ENCODE peak calls at places on chromosomes 11 and 22, in ten cellular contexts. One of them, this sample, is unnamed.

GRCh38 chr11:134566311-134566710 is 154.3 kb upstream of the B3GAT1 start:
- DNase-seq in CD8-positive, alpha-beta memory T cell: no peak
- DNase-seq in stimulated activated CD4-positive, alpha-beta T cell treated with anti-CD3 and anti-CD28 coated beads, Interleukin-12 subunit alpha, Interleukin-12 subunit beta, amount 100 ng/mL, for 4 hours: no peak
- DNase-seq in activated CD4-positive, alpha-beta T cell treated with anti-CD3 and anti-CD28 coated beads for 48 hours: no peak
- DNase-seq in brain pericyte: no peak
- DNase-seq in HFF-Myc: no peak
- DNase-seq in iPS DF 19.7: no peak
- DNase-seq in activated T-cell treated with anti-CD3 and anti-CD28 coated beads, Interleukin-2, amount 50 U/mL, for 1 hour: no peak
- DNase-seq in cardiac fibroblast: no peak
- DNase-seq in AG08396: no peak
- DNase-seq in this sample: no peak

GRCh38 chr11:86365566-86365965 is 9.1 kb upstream of the CCDC81 start:
- DNase-seq in CD8-positive, alpha-beta memory T cell: no peak
- DNase-seq in stimulated activated CD4-positive, alpha-beta T cell treated with anti-CD3 and anti-CD28 coated beads, Interleukin-12 subunit alpha, Interleukin-12 subunit beta, amount 100 ng/mL, for 4 hours: no peak
- DNase-seq in activated CD4-positive, alpha-beta T cell treated with anti-CD3 and anti-CD28 coated beads for 48 hours: no peak
- DNase-seq in brain pericyte: no peak
- DNase-seq in HFF-Myc: peak
- DNase-seq in iPS DF 19.7: no peak
- DNase-seq in activated T-cell treated with anti-CD3 and anti-CD28 coated beads, Interleukin-2, amount 50 U/mL, for 1 hour: no peak
- DNase-seq in cardiac fibroblast: no peak
- DNase-seq in AG08396: no peak
- DNase-seq in this sample: no peak

GRCh38 chr11:133115099-133115498 is 417.2 kb downstream of the OPCML start:
- DNase-seq in CD8-positive, alpha-beta memory T cell: no peak
- DNase-seq in stimulated activated CD4-positive, alpha-beta T cell treated with anti-CD3 and anti-CD28 coated beads, Interleukin-12 subunit alpha, Interleukin-12 subunit beta, amount 100 ng/mL, for 4 hours: no peak
- DNase-seq in activated CD4-positive, alpha-beta T cell treated with anti-CD3 and anti-CD28 coated beads for 48 hours: no peak
- DNase-seq in brain pericyte: no peak
- DNase-seq in HFF-Myc: no peak
- DNase-seq in iPS DF 19.7: no peak
- DNase-seq in activated T-cell treated with anti-CD3 and anti-CD28 coated beads, Interleukin-2, amount 50 U/mL, for 1 hour: no peak
- DNase-seq in cardiac fibroblast: no peak
- DNase-seq in AG08396: no peak
- DNase-seq in this sample: no peak

GRCh38 chr22:37545703-37546435 is 14.4 kb upstream of the CDC42EP1 start:
- DNase-seq in CD8-positive, alpha-beta memory T cell: no peak
- DNase-seq in stimulated activated CD4-positive, alpha-beta T cell treated with anti-CD3 and anti-CD28 coated beads, Interleukin-12 subunit alpha, Interleukin-12 subunit beta, amount 100 ng/mL, for 4 hours: no peak
- DNase-seq in activated CD4-positive, alpha-beta T cell treated with anti-CD3 and anti-CD28 coated beads for 48 hours: no peak
- DNase-seq in brain pericyte: peak
- DNase-seq in HFF-Myc: peak
- DNase-seq in iPS DF 19.7: no peak
- DNase-seq in activated T-cell treated with anti-CD3 and anti-CD28 coated beads, Interleukin-2, amount 50 U/mL, for 1 hour: no peak
- DNase-seq in cardiac fibroblast: peak
- DNase-seq in AG08396: peak
- DNase-seq in this sample: no peak

GRCh38 chr11:40178470-40178869 is 1281.0 kb downstream of the LRRC4C start:
- DNase-seq in CD8-positive, alpha-beta memory T cell: no peak
- DNase-seq in stimulated activated CD4-positive, alpha-beta T cell treated with anti-CD3 and anti-CD28 coated beads, Interleukin-12 subunit alpha, Interleukin-12 subunit beta, amount 100 ng/mL, for 4 hours: no peak
- DNase-seq in activated CD4-positive, alpha-beta T cell treated with anti-CD3 and anti-CD28 coated beads for 48 hours: no peak
- DNase-seq in brain pericyte: no peak
- DNase-seq in HFF-Myc: no peak
- DNase-seq in iPS DF 19.7: no peak
- DNase-seq in activated T-cell treated with anti-CD3 and anti-CD28 coated beads, Interleukin-2, amount 50 U/mL, for 1 hour: no peak
- DNase-seq in cardiac fibroblast: no peak
- DNase-seq in AG08396: no peak
- DNase-seq in this sample: no peak

GRCh38 chr22:27829620-27830019 is 28.1 kb upstream of the MN1 start:
- DNase-seq in CD8-positive, alpha-beta memory T cell: no peak
- DNase-seq in stimulated activated CD4-positive, alpha-beta T cell treated with anti-CD3 and anti-CD28 coated beads, Interleukin-12 subunit alpha, Interleukin-12 subunit beta, amount 100 ng/mL, for 4 hours: no peak
- DNase-seq in activated CD4-positive, alpha-beta T cell treated with anti-CD3 and anti-CD28 coated beads for 48 hours: no peak
- DNase-seq in brain pericyte: no peak
- DNase-seq in HFF-Myc: no peak
- DNase-seq in iPS DF 19.7: no peak
- DNase-seq in activated T-cell treated with anti-CD3 and anti-CD28 coated beads, Interleukin-2, amount 50 U/mL, for 1 hour: no peak
- DNase-seq in cardiac fibroblast: no peak
- DNase-seq in AG08396: no peak
- DNase-seq in this sample: no peak

GRCh38 chr11:62786318-62787004 is 741 bp upstream of the TMEM179B start:
- DNase-seq in CD8-positive, alpha-beta memory T cell: peak
- DNase-seq in stimulated activated CD4-positive, alpha-beta T cell treated with anti-CD3 and anti-CD28 coated beads, Interleukin-12 subunit alpha, Interleukin-12 subunit beta, amount 100 ng/mL, for 4 hours: peak
- DNase-seq in activated CD4-positive, alpha-beta T cell treated with anti-CD3 and anti-CD28 coated beads for 48 hours: peak
- DNase-seq in brain pericyte: peak
- DNase-seq in HFF-Myc: no peak
- DNase-seq in iPS DF 19.7: no peak
- DNase-seq in activated T-cell treated with anti-CD3 and anti-CD28 coated beads, Interleukin-2, amount 50 U/mL, for 1 hour: peak
- DNase-seq in cardiac fibroblast: peak
- DNase-seq in AG08396: peak
- DNase-seq in this sample: peak

GRCh38 chr11:2929511-2929879 is 275 bp upstream of the PHLDA2 start:
- DNase-seq in CD8-positive, alpha-beta memory T cell: no peak
- DNase-seq in stimulated activated CD4-positive, alpha-beta T cell treated with anti-CD3 and anti-CD28 coated beads, Interleukin-12 subunit alpha, Interleukin-12 subunit beta, amount 100 ng/mL, for 4 hours: peak
- DNase-seq in activated CD4-positive, alpha-beta T cell treated with anti-CD3 and anti-CD28 coated beads for 48 hours: peak
- DNase-seq in brain pericyte: no peak
- DNase-seq in HFF-Myc: no peak
- DNase-seq in iPS DF 19.7: no peak
- DNase-seq in activated T-cell treated with anti-CD3 and anti-CD28 coated beads, Interleukin-2, amount 50 U/mL, for 1 hour: peak
- DNase-seq in cardiac fibroblast: peak
- DNase-seq in AG08396: peak
- DNase-seq in this sample: no peak

GRCh38 chr11:45580399-45580798 is 85.0 kb downstream of the CHST1 start:
- DNase-seq in CD8-positive, alpha-beta memory T cell: no peak
- DNase-seq in stimulated activated CD4-positive, alpha-beta T cell treated with anti-CD3 and anti-CD28 coated beads, Interleukin-12 subunit alpha, Interleukin-12 subunit beta, amount 100 ng/mL, for 4 hours: no peak
- DNase-seq in activated CD4-positive, alpha-beta T cell treated with anti-CD3 and anti-CD28 coated beads for 48 hours: peak
- DNase-seq in brain pericyte: no peak
- DNase-seq in HFF-Myc: peak
- DNase-seq in iPS DF 19.7: peak
- DNase-seq in activated T-cell treated with anti-CD3 and anti-CD28 coated beads, Interleukin-2, amount 50 U/mL, for 1 hour: no peak
- DNase-seq in cardiac fibroblast: peak
- DNase-seq in AG08396: peak
- DNase-seq in this sample: no peak

GRCh38 chr22:38078046-38078840 is 5.7 kb downstream of the SLC16A8 start:
- DNase-seq in CD8-positive, alpha-beta memory T cell: no peak
- DNase-seq in stimulated activated CD4-positive, alpha-beta T cell treated with anti-CD3 and anti-CD28 coated beads, Interleukin-12 subunit alpha, Interleukin-12 subunit beta, amount 100 ng/mL, for 4 hours: no peak
- DNase-seq in activated CD4-positive, alpha-beta T cell treated with anti-CD3 and anti-CD28 coated beads for 48 hours: no peak
- DNase-seq in brain pericyte: no peak
- DNase-seq in HFF-Myc: no peak
- DNase-seq in iPS DF 19.7: no peak
- DNase-seq in activated T-cell treated with anti-CD3 and anti-CD28 coated beads, Interleukin-2, amount 50 U/mL, for 1 hour: no peak
- DNase-seq in cardiac fibroblast: no peak
- DNase-seq in AG08396: no peak
- DNase-seq in this sample: no peak

This sample was measured in NCI-H510A treated with DMSO at 0.1 percent for 48 hours.